ENCODE peak calls at places on chromosomes 4 and X, in five cellular contexts. Y, P, M, R and N are unnamed samples.
A peak's percentile ranks its signal among the peaks of the same experiment; 100 is the strongest.

GRCh38 chr4:77538144-77538543 is 67.5 kb upstream of the CXCL13 start:
- DNase-seq in Y (no peak), P (peak; percentile 59), M (peak; percentile 88), R (peak; percentile 39), N (peak; percentile 49)

GRCh38 chrX:55907968-55908607 is 190.5 kb downstream of the RRAGB start:
- DNase-seq in Y (peak; percentile 51), P (peak; percentile 12), M (peak; percentile 36), R (peak; percentile 84), N (peak; percentile 12)

GRCh38 chr4:89640620-89641366 is 196.2 kb downstream of the SNCA start:
- DNase-seq in Y (peak; percentile 60), P (peak; percentile 74), M (no peak), R (peak; percentile 65), N (peak; percentile 67)

GRCh38 chrX:155065035-155065734 is 5.8 kb downstream of the CMC4 start:
- DNase-seq in Y (no peak), P (peak; percentile 72), M (peak; percentile 41), R (no peak), N (peak; percentile 67)

GRCh38 chr4:158949094-158949493 is 153.8 kb upstream of the RAPGEF2 start:
- DNase-seq in Y (no peak), P (peak; percentile 69), M (peak; percentile 69), R (peak; percentile 12), N (peak; percentile 60)

GRCh38 chr4:182306792-182307507 is 63.7 kb downstream of the TENM3 start:
- DNase-seq in Y (no peak), P (peak; percentile 25), M (no peak), R (peak; percentile 9), N (peak; percentile 42)

GRCh38 chr4:136829298-136829697 is 703.0 kb downstream of the PCDH18 start:
- DNase-seq in Y (no peak), P (no peak), M (no peak), R (no peak), N (no peak)

GRCh38 chr4:122803788-122804208 is 22.8 kb upstream of the FGF2 start:
- DNase-seq in Y (no peak), P (peak; percentile 46), M (no peak), R (no peak), N (no peak)

GRCh38 chr4:71360844-71361243 is 22.0 kb downstream of the SLC4A4 start:
- DNase-seq in Y (no peak), P (no peak), M (no peak), R (peak; percentile 80), N (no peak)

GRCh38 chrX:40866878-40867277 is 131.5 kb upstream of the MED14 start:
- DNase-seq in Y (no peak), P (peak; percentile 17), M (peak; percentile 7), R (no peak), N (no peak)

GRCh38 chr4:74531952-74532794 is 87.2 kb downstream of the AREG start:
- DNase-seq in Y (no peak), P (peak; percentile 98), M (peak; percentile 62), R (peak; percentile 89), N (peak; percentile 89)

GRCh38 chr4:171532968-171533367 is 280.2 kb upstream of the GALNTL6 start:
- DNase-seq in Y (no peak), P (no peak), M (no peak), R (no peak), N (no peak)